ENCODE peak calls at places on chromosome 19, in four cellular contexts. Y is mesendoderm, E is breast epithelium, C is esophagus squamous epithelium. V is an unnamed sample.

GRCh38 chr19:34269968-34270621 is 15.7 kb downstream of the GARRE1 start:
- DNase-seq in Y (peak), C (no peak), E (peak), V (no peak)

GRCh38 chr19:1206063-1206732 is 620 bp downstream of the STK11 start:
- DNase-seq in Y (no peak), E (no peak), C (no peak), V (no peak)

GRCh38 chr19:54606230-54606629 is 12.8 kb downstream of the LILRA1 start:
- DNase-seq in Y (no peak), E (no peak), C (no peak), V (no peak)

GRCh38 chr19:2456301-2456570 is 523 bp downstream of the LMNB2 start:
- DNase-seq in C (no peak), E (no peak), Y (no peak), V (no peak)

GRCh38 chr19:726993-727956 is 18.5 kb downstream of the PALM start:
- DNase-seq in E (no peak), Y (no peak), C (no peak), V (no peak)

GRCh38 chr19:54607782-54608150 is 14.3 kb downstream of the LILRA1 start:
- DNase-seq in C (no peak), Y (no peak), E (no peak), V (no peak)

GRCh38 chr19:33490041-33490451 is 31.5 kb downstream of the PEPD start:
- DNase-seq in Y (no peak), E (no peak), C (no peak), V (peak)

GRCh38 chr19:1232652-1233360 is 5.0 kb downstream of the CBARP start:
- DNase-seq in E (no peak), Y (no peak), C (no peak), V (no peak)

GRCh38 chr19:33194527-33194883 is 375 bp downstream of the LRP3 start:
- DNase-seq in E (no peak), Y (no peak), C (no peak), V (no peak)

GRCh38 chr19:1864480-1865171 is 1.2 kb upstream of the KLF16 start:
- DNase-seq in Y (peak), E (no peak), C (no peak), V (no peak)

GRCh38 chr19:39156230-39156890 is 30.8 kb downstream of the PAK4 start:
- DNase-seq in C (no peak), E (no peak), Y (no peak), V (no peak)

GRCh38 chr19:1942078-1942933 is 1.3 kb downstream of the CSNK1G2 start:
- DNase-seq in Y (peak), E (peak), C (peak), V (peak)

GRCh38 chr19:22601906-22602630 is 32.1 kb upstream of the ZNF492 start:
- DNase-seq in E (no peak), Y (no peak), C (no peak), V (no peak)

GRCh38 chr19:42010245-42011126 is 16.5 kb upstream of the ATP1A3 start:
- DNase-seq in Y (peak), C (no peak), E (no peak), V (no peak)

GRCh38 chr19:6663236-6664187 is 6.4 kb downstream of the TNFSF14 start:
- DNase-seq in E (no peak), Y (no peak), C (no peak), V (no peak)

GRCh38 chr19:6402834-6403608 is 10.1 kb upstream of the GTF2F1 start:
- DNase-seq in Y (no peak), E (no peak), C (no peak), V (peak)

GRCh38 chr19:46625731-46626130 is 842 bp upstream of the PTGIR start:
- DNase-seq in E (no peak), C (no peak), Y (no peak), V (no peak)

GRCh38 chr19:34851277-34851804 is 75.4 kb upstream of the ZNF30 start:
- DNase-seq in C (no peak), Y (peak), E (no peak), V (no peak)

GRCh38 chr19:928471-929259 is 2.8 kb downstream of the ARID3A start:
- DNase-seq in E (no peak), Y (no peak), C (no peak), V (no peak)

GRCh38 chr19:54464624-54465266 is 1.2 kb upstream of the LENG9 start:
- DNase-seq in C (peak), E (peak), Y (peak), V (peak)

GRCh38 chr19:3760871-3761361 is 576 bp downstream of the APBA3 start:
- DNase-seq in Y (peak), E (no peak), C (no peak), V (no peak)

GRCh38 chr19:1948676-1949075 is 7.7 kb downstream of the CSNK1G2 start:
- DNase-seq in Y (no peak), E (no peak), C (no peak), V (no peak)

GRCh38 chr19:14767466-14767971 is 10.8 kb downstream of the ADGRE2 start:
- DNase-seq in Y (no peak), C (no peak), E (no peak), V (no peak)

GRCh38 chr19:54063350-54064078 is at the start of gene VSTM1:
- DNase-seq in C (no peak), E (no peak), Y (no peak), V (no peak)

GRCh38 chr19:29771708-29772415 is 39.9 kb upstream of the CCNE1 start:
- DNase-seq in Y (peak), C (no peak), E (no peak), V (no peak)

GRCh38 chr19:28294395-28294794 is 918.6 kb downstream of the UQCRFS1 start:
- DNase-seq in C (no peak), Y (peak), E (no peak), V (no peak)

GRCh38 chr19:55600336-55601028 is 394 bp downstream of the ZNF524 start:
- DNase-seq in C (peak), E (peak), Y (no peak), V (peak)

DNA sequence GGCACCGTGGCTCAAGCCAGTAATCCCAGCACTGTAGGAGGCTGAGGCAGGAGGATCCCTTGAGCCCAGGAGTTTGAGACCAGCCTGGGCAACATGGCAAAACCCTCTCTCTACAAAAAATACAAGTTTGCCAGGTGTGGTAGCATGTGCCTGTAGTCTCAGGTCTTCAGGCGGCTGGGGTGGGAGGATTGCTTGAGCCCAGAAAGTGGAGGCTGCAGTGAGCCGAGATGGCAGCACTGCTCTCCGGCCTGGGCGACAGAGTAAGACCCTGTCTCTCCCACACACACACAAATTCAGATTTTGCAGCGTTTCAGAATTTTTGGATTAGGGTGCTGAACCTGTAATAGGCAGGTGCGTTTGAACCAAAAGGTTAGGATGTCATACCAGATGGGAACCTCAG is 2.2 kb downstream of the RPS11 start:
- DNase-seq in C (no peak), E (no peak), Y (no peak), V (no peak)
- H3K4me3 ChIP-seq in C (no peak), E (peak), Y (no peak), V (no peak)

GRCh38 chr19:13396256-13397080 is 109.8 kb downstream of the CACNA1A start:
- DNase-seq in Y (peak), E (no peak), C (no peak), V (peak)
- H3K4me3 ChIP-seq in Y (no peak), E (no peak), C (no peak), V (no peak)

DNA sequence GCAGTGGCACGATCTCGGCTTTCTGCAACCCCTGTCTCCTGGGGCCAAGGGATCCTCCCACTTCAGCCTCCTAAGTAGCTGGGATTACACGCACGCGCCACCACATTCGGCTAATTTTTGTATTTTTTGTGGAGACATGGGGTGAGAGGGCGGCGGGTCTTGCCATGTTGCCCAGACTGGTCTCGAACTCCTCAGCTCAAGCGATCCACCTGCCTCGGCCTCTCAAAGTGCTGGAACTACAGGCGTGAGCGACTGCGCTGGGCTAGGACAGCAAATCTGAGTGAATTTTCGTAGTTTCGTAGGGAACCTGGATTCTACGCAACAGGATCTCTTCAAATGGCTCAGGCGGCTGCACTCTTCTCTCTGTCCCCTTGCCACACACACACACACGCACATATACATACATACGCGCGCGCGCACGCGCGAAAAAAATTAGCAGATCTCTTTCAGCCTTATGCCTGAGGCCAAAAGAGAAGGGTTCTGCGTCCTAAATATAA is 402 bp downstream of the PINLYP start:
- DNase-seq in E (no peak), C (no peak), Y (no peak), V (no peak)
- H3K4me3 ChIP-seq in E (peak), C (peak), Y (no peak), V (peak)

GRCh38 chr19:52138614-52139290 is 986 bp downstream of the ZNF616 start:
- DNase-seq in C (no peak), Y (peak), E (no peak), V (no peak)

GRCh38 chr19:52139291-52140076 is at the start of gene ZNF616:
- DNase-seq in E (peak), C (peak), Y (peak), V (peak)

GRCh38 chr19:52142001-52142595 is 2.4 kb upstream of the ZNF616 start:
- DNase-seq in C (no peak), Y (no peak), E (no peak), V (no peak)

DNA sequence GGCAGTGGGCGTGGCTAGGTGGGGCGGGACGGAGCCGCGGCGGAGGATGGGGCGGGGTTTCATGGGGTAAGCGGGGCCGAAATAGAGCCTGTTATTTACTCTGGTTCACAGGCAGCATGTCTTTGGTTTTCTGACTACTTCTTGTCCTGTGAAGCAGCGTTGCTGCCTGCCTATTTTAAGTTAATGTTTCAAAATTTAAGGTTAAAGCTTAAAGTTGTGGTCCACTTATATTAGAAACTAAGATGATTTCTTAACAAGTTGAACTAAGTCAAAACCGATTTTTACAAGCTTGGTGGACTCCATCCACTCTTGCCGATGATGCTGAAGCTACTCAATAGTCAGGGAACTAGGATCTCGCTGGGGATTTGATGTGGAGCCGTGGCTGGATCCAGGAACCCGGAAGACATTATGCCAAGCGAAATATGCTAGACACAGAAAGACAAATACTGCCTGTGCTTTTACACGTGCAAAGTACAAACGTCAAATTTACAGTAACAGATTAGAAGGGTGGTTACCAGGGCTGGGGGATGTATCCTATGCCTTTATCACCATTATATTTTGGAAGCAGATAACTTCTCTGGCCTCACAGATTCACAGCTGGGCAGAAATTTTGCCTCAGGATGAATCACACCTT is 456 bp upstream of the ZNF616 start:
- DNase-seq in Y (no peak), C (no peak), E (no peak), V (no peak)
- H3K4me3 ChIP-seq in Y (no peak), C (peak), E (peak), V (peak)

GRCh38 chr19:18386543-18387251 is 739 bp downstream of the GDF15 start:
- DNase-seq in E (no peak), Y (peak), C (no peak), V (no peak)
- H3K4me3 ChIP-seq in E (peak), Y (no peak), C (peak), V (no peak)